ENCODE peak calls at places on chromosomes 16 and 17, in seven cellular contexts. X is hypothalamus; W is heart right ventricle; D is SK-MEL-5; Z is ovary; E is CD4-positive, alpha-beta T cell; Y is Peyer's patch. F is an unnamed sample.

GRCh38 chr17:64777413-64778101 is 115.5 kb upstream of the SMURF2 start:
- DNase-seq in X (no peak), W (no peak), D (no peak), Z (no peak), E (no peak), Y (peak), F (no peak)

GRCh38 chr17:63480826-63481487 is 4.1 kb downstream of the ACE start:
- DNase-seq in X (no peak), W (no peak), D (no peak), Z (no peak), E (no peak), Y (no peak), F (no peak)

GRCh38 chr16:31301708-31302400 is 42.1 kb downstream of the ITGAM start:
- DNase-seq in X (no peak), W (no peak), D (peak), Z (no peak), E (no peak), Y (no peak), F (no peak)

GRCh38 chr16:66167564-66168291 is 198.8 kb upstream of the CDH5 start:
- DNase-seq in X (no peak), W (no peak), D (peak), Z (no peak), E (no peak), Y (no peak), F (no peak)

GRCh38 chr16:28511031-28511430 is 4.4 kb upstream of the IL27 start:
- DNase-seq in X (no peak), W (no peak), D (no peak), Z (no peak), E (no peak), Y (no peak), F (no peak)

GRCh38 chr17:8859029-8859803 is 8.3 kb downstream of the PIK3R6 start:
- DNase-seq in X (no peak), W (no peak), D (peak), Z (no peak), E (no peak), Y (no peak), F (no peak)

GRCh38 chr17:28346746-28347246 is 10.5 kb downstream of the POLDIP2 start:
- DNase-seq in X (no peak), W (no peak), D (peak), Z (no peak), E (no peak), Y (peak), F (no peak)

GRCh38 chr17:29807520-29808361 is 122.3 kb downstream of the SSH2 start:
- DNase-seq in X (peak), W (peak), D (peak), Z (peak), E (peak), Y (peak), F (peak)

GRCh38 chr16:20727181-20727580 is 14.4 kb downstream of the THUMPD1 start:
- DNase-seq in X (no peak), W (no peak), D (no peak), Z (no peak), E (no peak), Y (no peak), F (no peak)

GRCh38 chr16:29962344-29962994 is 590 bp downstream of the TMEM219 start:
- DNase-seq in X (peak), W (peak), D (no peak), Z (no peak), E (no peak), Y (no peak), F (no peak)

GRCh38 chr16:55698331-55698730 is 42.5 kb downstream of the SLC6A2 start:
- DNase-seq in X (no peak), W (no peak), D (no peak), Z (no peak), E (no peak), Y (no peak), F (no peak)

GRCh38 chr17:65294184-65294719 is 157.1 kb downstream of the RGS9 start:
- DNase-seq in X (peak), W (peak), D (peak), Z (peak), E (peak), Y (peak), F (peak)

GRCh38 chr17:12865769-12866168 is 76.5 kb downstream of the ARHGAP44 start:
- DNase-seq in X (no peak), W (no peak), D (no peak), Z (no peak), E (no peak), Y (no peak), F (no peak)

GRCh38 chr17:81076097-81076754 is 41.3 kb downstream of the BAIAP2 start:
- DNase-seq in X (no peak), W (no peak), D (no peak), Z (no peak), E (no peak), Y (no peak), F (no peak)

GRCh38 chr17:3870871-3871306 is 22.0 kb downstream of the CAMKK1 start:
- DNase-seq in X (no peak), W (no peak), D (no peak), Z (no peak), E (no peak), Y (no peak), F (no peak)

GRCh38 chr17:72887917-72888316 is 204.6 kb downstream of the SLC39A11 start:
- DNase-seq in X (no peak), W (no peak), D (no peak), Z (no peak), E (no peak), Y (no peak), F (no peak)

GRCh38 chr16:84847554-84848415 is 28.0 kb downstream of the CRISPLD2 start:
- DNase-seq in X (no peak), W (no peak), D (no peak), Z (no peak), E (no peak), Y (no peak), F (no peak)

GRCh38 chr17:27959382-27959709 is 66.2 kb upstream of the LYRM9 start:
- DNase-seq in X (no peak), W (no peak), D (no peak), Z (no peak), E (no peak), Y (no peak), F (no peak)

GRCh38 chr16:11799509-11800384 is 2.7 kb upstream of the ZC3H7A start:
- DNase-seq in X (no peak), W (no peak), D (no peak), Z (no peak), E (no peak), Y (no peak), F (no peak)

GRCh38 chr17:35541434-35541833 is 4.0 kb upstream of the SLFN12L start:
- DNase-seq in X (no peak), W (no peak), D (no peak), Z (no peak), E (no peak), Y (no peak), F (no peak)

GRCh38 chr16:3068486-3068885 is 3.0 kb downstream of the IL32 start:
- DNase-seq in X (no peak), W (no peak), D (no peak), Z (no peak), E (no peak), Y (no peak), F (no peak)

GRCh38 chr17:13784466-13784865 is 182.7 kb upstream of the HS3ST3A1 start:
- DNase-seq in X (no peak), W (no peak), D (no peak), Z (no peak), E (no peak), Y (no peak), F (no peak)

GRCh38 chr17:69763503-69763902 is 311.5 kb upstream of the KCNJ16 start:
- DNase-seq in X (no peak), W (no peak), D (no peak), Z (no peak), E (no peak), Y (no peak), F (no peak)

GRCh38 chr16:23557779-23558330 is 328 bp downstream of the UBFD1 start:
- DNase-seq in X (no peak), W (peak), D (no peak), Z (no peak), E (peak), Y (no peak), F (no peak)

GRCh38 chr16:82011199-82011641 is at the start of gene SDR42E1:
- DNase-seq in X (no peak), W (no peak), D (no peak), Z (peak), E (peak), Y (peak), F (peak)

GRCh38 chr16:17331071-17331521 is 139.7 kb downstream of the XYLT1 start:
- DNase-seq in X (no peak), W (no peak), D (no peak), Z (no peak), E (no peak), Y (no peak), F (peak)

GRCh38 chr17:7851438-7852261 is 3.2 kb upstream of the TMEM88 start:
- DNase-seq in X (peak), W (peak), D (peak), Z (peak), E (peak), Y (peak), F (peak)

GRCh38 chr17:38704645-38705522 is at the start of gene MLLT6:
- DNase-seq in X (peak), W (peak), D (peak), Z (peak), E (peak), Y (peak), F (peak)

GRCh38 chr17:61352408-61352770 is 47.3 kb upstream of the TBX2 start:
- DNase-seq in X (no peak), W (no peak), D (no peak), Z (no peak), E (no peak), Y (no peak), F (no peak)

GRCh38 chr17:45813051-45813731 is 29.1 kb downstream of the CRHR1 start:
- DNase-seq in X (peak), W (no peak), D (peak), Z (no peak), E (no peak), Y (no peak), F (no peak)

GRCh38 chr17:37683454-37683984 is 40.3 kb upstream of the DDX52 start:
- DNase-seq in X (no peak), W (no peak), D (no peak), Z (no peak), E (no peak), Y (no peak), F (no peak)

GRCh38 chr17:29607557-29608195 is 14.7 kb downstream of the ANKRD13B start:
- DNase-seq in X (no peak), W (no peak), D (no peak), Z (no peak), E (no peak), Y (no peak), F (no peak)

GRCh38 chr17:49146620-49147306 is 14.2 kb downstream of the B4GALNT2 start:
- DNase-seq in X (no peak), W (no peak), D (no peak), Z (no peak), E (no peak), Y (no peak), F (no peak)

GRCh38 chr16:72952404-72953301 is 95.3 kb downstream of the ZFHX3 start:
- DNase-seq in X (no peak), W (no peak), D (no peak), Z (no peak), E (no peak), Y (no peak), F (no peak)

GRCh38 chr16:81885976-81886586 is 107.0 kb downstream of the PLCG2 start:
- DNase-seq in X (no peak), W (no peak), D (peak), Z (no peak), E (no peak), Y (no peak), F (no peak)

GRCh38 chr16:84184775-84185174 is 2.1 kb downstream of the TAF1C start:
- DNase-seq in X (no peak), W (peak), D (no peak), Z (peak), E (no peak), Y (no peak), F (no peak)

GRCh38 chr16:87086156-87086555 is 231.0 kb downstream of the C16orf95 start:
- DNase-seq in X (no peak), W (no peak), D (no peak), Z (no peak), E (no peak), Y (no peak), F (no peak)

GRCh38 chr17:52145496-52145895 is 13.0 kb downstream of the CA10 start:
- DNase-seq in X (no peak), W (no peak), D (no peak), Z (no peak), E (no peak), Y (no peak), F (no peak)

F was measured in aorta.